ENCODE peak calls at places on chromosome 21, in ten cellular contexts. P is stimulated activated CD4-positive, alpha-beta T cell treated with anti-CD3 and anti-CD28 coated beads, TNF-alpha, amount 100 ng/mL, for 24 hours; K is sigmoid colon; M is activated naive CD4-positive, alpha-beta T cell treated with anti-CD3 and anti-CD28 coated beads, Interleukin-2, amount 50 U/mL, for 16 hours; X is mammary epithelial cell; J is NCI-H2029; Z is HuH-7.5; S is T-helper 2 cell; E is NCI-H1105; V is A172. T is an unnamed sample.

GRCh38 chr21:37855568-37856391 is 60.5 kb downstream of the KCNJ6 start:
- DNase-seq in Z (no peak), M (no peak), S (no peak), P (no peak), V (peak; percentile 55), J (no peak), E (no peak), X (no peak), K (no peak), T (no peak)

GRCh38 chr21:44694776-44695175 is 2.2 kb upstream of the KRTAP10-12 start:
- DNase-seq in Z (no peak), V (no peak), X (no peak), E (no peak), M (no peak), K (no peak), J (no peak), S (no peak), P (no peak), T (no peak)

GRCh38 chr21:31531967-31532366 is 127.5 kb upstream of the SOD1 start:
- DNase-seq in J (no peak), E (no peak), M (no peak), X (no peak), V (no peak), K (no peak), S (no peak), P (no peak), Z (no peak), T (no peak)

GRCh38 chr21:33873116-33873515 is 42.5 kb downstream of the ATP5PO start:
- DNase-seq in P (no peak), V (no peak), E (no peak), S (no peak), M (no peak), J (no peak), Z (no peak), K (no peak), X (no peak), T (no peak)

GRCh38 chr21:32682696-32683474 is 44.9 kb downstream of the SYNJ1 start:
- DNase-seq in V (no peak), Z (no peak), P (no peak), E (no peak), K (no peak), S (no peak), M (no peak), X (no peak), J (peak; percentile 1), T (no peak)

GRCh38 chr21:17585875-17586450 is 26.7 kb downstream of the BTG3 start:
- DNase-seq in Z (no peak), S (no peak), K (no peak), P (no peak), E (peak; percentile 33), V (peak; percentile 67), M (no peak), X (peak; percentile 24), J (peak; percentile 64), T (peak; percentile 21)

GRCh38 chr21:26405071-26405470 is 168.0 kb downstream of the CYYR1 start:
- DNase-seq in S (no peak), P (no peak), K (no peak), V (peak; percentile 35), Z (no peak), M (no peak), J (no peak), X (peak; percentile 30), E (no peak), T (no peak)

GRCh38 chr21:34266322-34266721 is 97.5 kb upstream of the KCNE2 start:
- DNase-seq in S (no peak), J (no peak), X (no peak), M (no peak), P (no peak), V (no peak), Z (no peak), K (no peak), E (no peak), T (no peak)

GRCh38 chr21:43318841-43319781 is 107.8 kb downstream of the SIK1 start:
- DNase-seq in P (no peak), J (no peak), M (no peak), E (no peak), V (peak; percentile 77), X (peak; percentile 80), S (no peak), K (no peak), Z (no peak), T (no peak)

GRCh38 chr21:37762606-37763005 is 153.7 kb downstream of the KCNJ6 start:
- DNase-seq in S (no peak), E (no peak), P (no peak), X (no peak), Z (no peak), K (no peak), V (no peak), M (no peak), J (no peak), T (no peak)

GRCh38 chr21:38987551-38988210 is 182.0 kb downstream of the ETS2 start:
- DNase-seq in P (no peak), J (peak; percentile 63), Z (no peak), S (no peak), X (no peak), M (no peak), V (no peak), E (no peak), K (peak; percentile 81), T (no peak)

GRCh38 chr21:44438531-44439210 is 16.6 kb upstream of the LRRC3 start:
- DNase-seq in E (no peak), M (peak; percentile 6), K (peak; percentile 87), S (no peak), P (no peak), X (no peak), Z (no peak), V (no peak), J (no peak), T (no peak)

GRCh38 chr21:46634966-46635323 is 529 bp upstream of the PRMT2 start:
- DNase-seq in V (peak; percentile 83), Z (peak; percentile 39), M (no peak), P (peak; percentile 25), S (no peak), X (peak; percentile 60), E (peak; percentile 67), J (peak; percentile 16), K (peak; percentile 90), T (no peak)